ENCODE peak calls at places on chromosomes 2 and 18, in seven cellular contexts. G is spleen, K is Peyer's patch, V is ascending aorta, L is ovary, S is GM06990, F is lower lobe of right lung. Y is an unnamed sample.

GRCh38 chr2:142082363-142082762 is 48.5 kb downstream of the LRP1B start:
- DNase-seq in L (no peak), S (no peak), V (no peak), F (no peak), K (no peak), G (peak; percentile 13), Y (no peak)

GRCh38 chr18:44564922-44565321 is 115.8 kb upstream of the SETBP1 start:
- DNase-seq in K (no peak), V (no peak), L (no peak), F (no peak), S (no peak), G (no peak), Y (no peak)

GRCh38 chr18:2337552-2338141 is 233.7 kb downstream of the METTL4 start:
- DNase-seq in F (no peak), L (no peak), G (no peak), K (no peak), S (no peak), V (no peak), Y (peak; percentile 32)

GRCh38 chr2:55090702-55091101 is 40.5 kb upstream of the RTN4 start:
- DNase-seq in V (no peak), L (no peak), K (no peak), G (no peak), S (no peak), F (no peak), Y (no peak)

GRCh38 chr2:66481100-66481549 is 46.2 kb downstream of the MEIS1 start:
- DNase-seq in G (no peak), F (no peak), S (no peak), L (no peak), V (no peak), K (no peak), Y (no peak)

GRCh38 chr2:119475225-119475856 is 43.7 kb downstream of the TMEM37 start:
- DNase-seq in L (no peak), V (no peak), G (no peak), K (no peak), S (no peak), F (no peak), Y (no peak)

GRCh38 chr2:157559061-157559460 is 69.6 kb downstream of the ACVR1C start:
- DNase-seq in G (no peak), K (no peak), L (no peak), F (no peak), V (no peak), S (no peak), Y (no peak)

GRCh38 chr2:62050456-62051045 is 145.1 kb downstream of the COMMD1 start:
- DNase-seq in L (no peak), V (no peak), G (no peak), F (no peak), K (no peak), S (no peak), Y (peak; percentile 27)

GRCh38 chr2:234555616-234556249 is 58.9 kb upstream of the ARL4C start:
- DNase-seq in G (no peak), F (no peak), S (no peak), L (no peak), K (no peak), V (no peak), Y (no peak)

GRCh38 chr2:9656270-9656766 is 25.5 kb upstream of the YWHAQ start:
- DNase-seq in G (no peak), V (no peak), S (peak; percentile 72), K (no peak), L (no peak), F (no peak), Y (no peak)

GRCh38 chr2:237323656-237324055 is 90.3 kb downstream of the COL6A3 start:
- DNase-seq in K (no peak), L (no peak), F (no peak), G (no peak), S (no peak), V (no peak), Y (no peak)

GRCh38 chr2:20622296-20622686 is 28.6 kb downstream of the HS1BP3 start:
- DNase-seq in K (peak; percentile 14), G (peak; percentile 47), F (peak; percentile 35), L (peak; percentile 22), V (peak; percentile 4), S (no peak), Y (no peak)

GRCh38 chr2:37653805-37654378 is 17.6 kb downstream of the CDC42EP3 start:
- DNase-seq in G (peak; percentile 86), F (peak; percentile 69), L (no peak), K (no peak), V (peak; percentile 47), S (peak; percentile 76), Y (no peak)

GRCh38 chr2:120323214-120323613 is 22.7 kb upstream of the INHBB start:
- DNase-seq in V (no peak), L (peak; percentile 68), G (no peak), K (no peak), F (no peak), S (no peak), Y (no peak)

GRCh38 chr2:182616471-182617393 is 99.3 kb upstream of the DNAJC10 start:
- DNase-seq in S (no peak), V (no peak), G (no peak), L (no peak), F (no peak), K (no peak), Y (no peak)

GRCh38 chr18:10661333-10661732 is 135.5 kb downstream of the NAPG start:
- DNase-seq in K (no peak), V (no peak), F (no peak), S (no peak), L (no peak), G (no peak), Y (no peak)

GRCh38 chr2:3268705-3269029 is 109.0 kb downstream of the EIPR1 start:
- DNase-seq in S (no peak), F (peak; percentile 20), K (no peak), G (peak; percentile 35), L (no peak), V (no peak), Y (no peak)

GRCh38 chr2:78699696-78700095 is 325.8 kb upstream of the REG3G start:
- DNase-seq in L (no peak), S (no peak), V (no peak), F (no peak), K (no peak), G (no peak), Y (no peak)

GRCh38 chr2:152646264-152646663 is 71.0 kb downstream of the PRPF40A start:
- DNase-seq in V (no peak), S (no peak), L (no peak), G (no peak), F (no peak), K (no peak), Y (no peak)
- H3K36me3 ChIP-seq in V (peaks cover 31% of the 10 kb centered on the region), S (no peaks in the 10 kb centered on the region), L (no peaks in the 10 kb centered on the region), G (peaks cover 89% of the 10 kb centered on the region), F (peaks cover 55% of the 10 kb centered on the region), K (no peaks in the 10 kb centered on the region), Y (no peaks in the 10 kb centered on the region)

GRCh38 chr2:222623756-222624309 is 32.1 kb downstream of the FARSB start:
- DNase-seq in S (no peak), K (no peak), V (no peak), L (no peak), F (no peak), G (no peak), Y (no peak)
- H3K36me3 ChIP-seq in S (peaks cover 8% of the 10 kb centered on the region), K (no peaks in the 10 kb centered on the region), V (peaks cover 79% of the 10 kb centered on the region), L (no peaks in the 10 kb centered on the region), F (peaks cover 84% of the 10 kb centered on the region), G (peaks cover 100% of the 10 kb centered on the region), Y (peaks cover 18% of the 10 kb centered on the region)

GRCh38 chr2:96374211-96374951 is 38.8 kb downstream of the NCAPH start:
- DNase-seq in G (no peak), S (no peak), K (no peak), V (no peak), F (no peak), L (no peak), Y (no peak)

GRCh38 chr2:96369186-96369585 is 33.6 kb downstream of the NCAPH start:
- DNase-seq in F (no peak), G (no peak), K (no peak), S (no peak), V (no peak), L (no peak), Y (no peak)
- H3K36me3 ChIP-seq in F (no peaks in the 10 kb centered on the region), G (peaks cover 95% of the 10 kb centered on the region), K (no peaks in the 10 kb centered on the region), S (peaks cover 27% of the 10 kb centered on the region), V (no peaks in the 10 kb centered on the region), L (no peaks in the 10 kb centered on the region), Y (peaks cover 22% of the 10 kb centered on the region)

GRCh38 chr2:14517731-14518130 is 114.8 kb upstream of the LRATD1 start:
- DNase-seq in G (no peak), S (no peak), V (no peak), L (no peak), F (no peak), K (no peak), Y (no peak)

GRCh38 chr2:14511541-14511940 is 121.0 kb upstream of the LRATD1 start:
- DNase-seq in G (no peak), V (no peak), S (no peak), K (no peak), L (no peak), F (no peak), Y (no peak)

GRCh38 chr2:14516844-14517243 is 115.7 kb upstream of the LRATD1 start:
- DNase-seq in F (no peak), S (peak; percentile 1), K (no peak), V (no peak), G (no peak), L (no peak), Y (no peak)

GRCh38 chr2:14514001-14514400 is 118.5 kb upstream of the LRATD1 start:
- DNase-seq in F (no peak), L (no peak), V (no peak), G (no peak), K (no peak), S (no peak), Y (no peak)
- H3K36me3 ChIP-seq in F (no peaks in the 10 kb centered on the region), L (no peaks in the 10 kb centered on the region), V (no peaks in the 10 kb centered on the region), G (no peaks in the 10 kb centered on the region), K (no peaks in the 10 kb centered on the region), S (no peaks in the 10 kb centered on the region), Y (no peaks in the 10 kb centered on the region)

GRCh38 chr2:44295636-44296359 is 20.5 kb downstream of the SLC3A1 start:
- DNase-seq in L (no peak), K (no peak), F (no peak), V (no peak), S (no peak), G (no peak), Y (peak; percentile 11)

GRCh38 chr2:44295113-44295512 is 19.8 kb downstream of the SLC3A1 start:
- DNase-seq in V (no peak), G (no peak), L (no peak), F (no peak), S (no peak), K (no peak), Y (no peak)

GRCh38 chr2:44286884-44287638 is 11.8 kb downstream of the SLC3A1 start:
- DNase-seq in G (no peak), S (no peak), K (no peak), V (no peak), L (no peak), F (no peak), Y (no peak)

GRCh38 chr2:44290271-44290670 is 15.0 kb downstream of the SLC3A1 start:
- DNase-seq in K (no peak), V (no peak), G (no peak), S (no peak), L (no peak), F (no peak), Y (no peak)

GRCh38 chr2:44291281-44292248 is 16.3 kb downstream of the SLC3A1 start:
- DNase-seq in S (no peak), K (peak; percentile 73), V (no peak), L (no peak), G (no peak), F (peak; percentile 61), Y (no peak)
- H3K36me3 ChIP-seq in S (no peaks in the 10 kb centered on the region), K (no peaks in the 10 kb centered on the region), V (no peaks in the 10 kb centered on the region), L (no peaks in the 10 kb centered on the region), G (no peaks in the 10 kb centered on the region), F (no peaks in the 10 kb centered on the region), Y (no peaks in the 10 kb centered on the region)